ENCODE peak calls at places on chromosomes 11 and 22, in four cellular contexts. Y is Right ventricle myocardium superior, L is lower leg skin, S is Karpas-422. U is an unnamed sample.
A peak's percentile ranks its signal among the peaks of the same experiment; 100 is the strongest.

GRCh38 chr22:39220897-39221850 is 23.6 kb downstream of the PDGFB start:
- DNase-seq in L (no peak), Y (peak; percentile 38), S (no peak), U (no peak)

GRCh38 chr11:128709402-128709801 is 15.5 kb downstream of the FLI1 start:
- DNase-seq in S (no peak), Y (no peak), L (no peak), U (no peak)

GRCh38 chr11:119509969-119510401 is 87.0 kb upstream of the THY1 start:
- DNase-seq in S (peak; percentile 76), Y (peak; percentile 51), L (peak; percentile 61), U (no peak)

GRCh38 chr11:47589103-47589502 is 2.6 kb downstream of the FAM180B start:
- DNase-seq in Y (no peak), L (no peak), S (no peak), U (no peak)

GRCh38 chr22:43466710-43467109 is 54.9 kb downstream of the MPPED1 start:
- DNase-seq in Y (no peak), L (no peak), S (no peak), U (no peak)

GRCh38 chr11:12402027-12402426 is 24.7 kb downstream of the PARVA start:
- DNase-seq in Y (no peak), L (no peak), S (no peak), U (no peak)

GRCh38 chr11:15627560-15627959 is 512.8 kb downstream of the INSC start:
- DNase-seq in S (no peak), Y (no peak), L (no peak), U (no peak)

GRCh38 chr22:19802001-19802880 is 41.7 kb downstream of the TBX1 start:
- DNase-seq in S (no peak), L (no peak), Y (peak; percentile 35), U (no peak)

GRCh38 chr11:29280452-29280851 is 736.4 kb downstream of the KCNA4 start:
- DNase-seq in Y (no peak), L (no peak), S (no peak), U (peak; percentile 7)

GRCh38 chr22:45529966-45530575 is 27.4 kb downstream of the FBLN1 start:
- DNase-seq in Y (no peak), S (no peak), L (no peak), U (no peak)

GRCh38 chr22:44191036-44191454 is 10.3 kb downstream of the PARVG start:
- DNase-seq in L (no peak), Y (no peak), S (peak; percentile 59), U (no peak)

GRCh38 chr11:103997082-103997481 is 39.4 kb upstream of the DDI1 start:
- DNase-seq in L (no peak), S (no peak), Y (no peak), U (no peak)